ENCODE peak calls at places on chromosomes 6 and 20, in five cellular contexts. A, H, M, D and U are unnamed samples.

GRCh38 chr6:137229075-137229759 is 10.0 kb upstream of the IFNGR1 start:
- DNase-seq in A (no peak), H (no peak), M (no peak), D (no peak), U (peak; percentile 72)

GRCh38 chr6:37492236-37493046 is 7.3 kb downstream of the CCDC167 start:
- DNase-seq in A (no peak), H (no peak), M (no peak), D (no peak), U (no peak)

GRCh38 chr20:62808211-62808865 is 3.7 kb downstream of the OGFR start:
- DNase-seq in A (peak; percentile 68), H (no peak), M (peak; percentile 94), D (peak; percentile 81), U (no peak)

GRCh38 chr6:106360410-106360988 is at the start of gene CRYBG1:
- DNase-seq in A (peak; percentile 44), H (peak; percentile 77), M (peak; percentile 91), D (peak; percentile 55), U (no peak)

GRCh38 chr20:5400164-5400762 is 83.5 kb upstream of the PROKR2 start:
- DNase-seq in A (no peak), H (no peak), M (no peak), D (no peak), U (no peak)

GRCh38 chr20:32524871-32525501 is 60.1 kb downstream of the NOL4L start:
- DNase-seq in A (no peak), H (no peak), M (peak; percentile 89), D (no peak), U (no peak)

GRCh38 chr20:36629719-36630340 is 16.2 kb downstream of the SLA2 start:
- DNase-seq in A (peak; percentile 79), H (no peak), M (peak; percentile 87), D (peak; percentile 34), U (no peak)

GRCh38 chr20:47204008-47204745 is 152.3 kb downstream of the ZMYND8 start:
- DNase-seq in A (no peak), H (no peak), M (peak; percentile 23), D (no peak), U (no peak)

GRCh38 chr6:142728367-142728766 is 216.6 kb downstream of the HIVEP2 start:
- DNase-seq in A (no peak), H (no peak), M (no peak), D (no peak), U (no peak)

GRCh38 chr20:53739799-53740785 is 146.5 kb upstream of the ZNF217 start:
- DNase-seq in A (peak; percentile 62), H (no peak), M (no peak), D (no peak), U (no peak)

GRCh38 chr20:5480824-5481600 is 164.3 kb upstream of the PROKR2 start:
- DNase-seq in A (no peak), H (no peak), M (no peak), D (no peak), U (peak; percentile 29)

GRCh38 chr20:46093531-46093930 is 3.8 kb upstream of the NCOA5 start:
- DNase-seq in A (no peak), H (no peak), M (no peak), D (no peak), U (no peak)

GRCh38 chr6:52815167-52816092 is 11.8 kb upstream of the GSTA1 start:
- DNase-seq in A (peak; percentile 32), H (peak; percentile 34), M (no peak), D (peak; percentile 22), U (no peak)
- TF ChIP-seq POLR2AphosphoS5 in A (no peak), H (no peak), M (no peak), D (no peak), U (no peak)

DNA sequence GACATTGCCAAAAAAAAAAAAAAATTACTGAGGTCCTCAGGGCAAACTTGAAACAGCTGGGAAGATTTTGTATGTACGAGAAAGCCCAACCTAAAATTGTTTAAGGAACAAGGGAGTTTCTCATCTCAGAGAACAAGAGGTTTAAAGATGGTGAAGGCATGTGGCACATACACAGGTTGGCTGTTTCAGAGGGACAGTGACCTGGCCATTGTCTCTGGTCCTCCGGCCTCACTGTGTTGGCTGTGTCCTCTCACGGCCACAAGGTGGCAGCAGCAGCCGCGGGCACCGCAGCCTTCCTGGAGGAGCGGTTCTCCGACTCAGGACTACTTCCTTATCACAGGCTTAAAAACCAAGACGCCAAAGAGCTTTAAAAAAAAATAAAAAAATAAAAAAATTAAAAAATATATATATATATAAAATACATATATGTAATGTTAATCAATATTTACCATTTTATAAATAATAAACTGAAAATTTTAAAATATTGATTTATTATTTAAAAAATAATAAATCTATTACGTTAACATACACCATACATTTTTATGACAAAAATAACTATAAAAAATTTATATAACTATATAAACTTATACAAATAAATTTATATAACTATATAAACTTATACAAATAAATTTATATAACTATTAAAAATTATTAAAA is 52.8 kb downstream of the GTF2H5 start:
- DNase-seq in A (peak; percentile 80), H (peak; percentile 58), M (peak; percentile 96), D (peak; percentile 53), U (no peak)
- TF ChIP-seq POLR2AphosphoS5 in A (no peak), H (no peak), M (peak; percentile 71), D (no peak), U (peak; percentile 39)

GRCh38 chr6:2016040-2016439 is 229.4 kb downstream of the GMDS start:
- DNase-seq in A (no peak), H (no peak), M (no peak), D (no peak), U (no peak)

GRCh38 chr6:2026133-2026532 is 219.3 kb downstream of the GMDS start:
- DNase-seq in A (no peak), H (no peak), M (no peak), D (no peak), U (no peak)

GRCh38 chr6:2019051-2019450 is 226.4 kb downstream of the GMDS start:
- DNase-seq in A (no peak), H (no peak), M (no peak), D (no peak), U (no peak)

GRCh38 chr6:2021713-2022125 is 223.7 kb downstream of the GMDS start:
- DNase-seq in A (peak; percentile 6), H (no peak), M (no peak), D (no peak), U (no peak)

DNA sequence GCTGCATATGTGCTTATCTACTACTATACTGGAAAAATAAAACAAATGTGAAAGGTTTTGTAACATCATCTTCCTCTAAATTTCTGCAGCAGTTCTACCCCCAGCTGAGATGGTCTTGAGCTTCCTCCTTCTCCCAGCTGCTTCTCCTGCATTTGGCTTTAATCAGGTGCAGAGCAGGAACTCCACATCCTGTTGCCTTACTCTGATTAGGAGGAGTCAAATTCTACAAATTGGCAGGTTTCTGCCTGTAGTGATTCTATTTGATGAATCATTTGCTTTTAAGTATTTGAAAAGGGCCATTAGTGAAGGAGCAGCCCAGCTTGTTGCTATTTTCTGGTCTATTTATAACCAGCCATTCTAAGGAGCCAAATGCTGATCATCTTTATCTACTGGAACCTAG is 224.5 kb downstream of the GMDS start:
- DNase-seq in A (peak; percentile 61), H (no peak), M (no peak), D (no peak), U (no peak)
- TF ChIP-seq POLR2AphosphoS5 in A (peak; percentile 65), H (no peak), M (no peak), D (no peak), U (no peak)

DNA sequence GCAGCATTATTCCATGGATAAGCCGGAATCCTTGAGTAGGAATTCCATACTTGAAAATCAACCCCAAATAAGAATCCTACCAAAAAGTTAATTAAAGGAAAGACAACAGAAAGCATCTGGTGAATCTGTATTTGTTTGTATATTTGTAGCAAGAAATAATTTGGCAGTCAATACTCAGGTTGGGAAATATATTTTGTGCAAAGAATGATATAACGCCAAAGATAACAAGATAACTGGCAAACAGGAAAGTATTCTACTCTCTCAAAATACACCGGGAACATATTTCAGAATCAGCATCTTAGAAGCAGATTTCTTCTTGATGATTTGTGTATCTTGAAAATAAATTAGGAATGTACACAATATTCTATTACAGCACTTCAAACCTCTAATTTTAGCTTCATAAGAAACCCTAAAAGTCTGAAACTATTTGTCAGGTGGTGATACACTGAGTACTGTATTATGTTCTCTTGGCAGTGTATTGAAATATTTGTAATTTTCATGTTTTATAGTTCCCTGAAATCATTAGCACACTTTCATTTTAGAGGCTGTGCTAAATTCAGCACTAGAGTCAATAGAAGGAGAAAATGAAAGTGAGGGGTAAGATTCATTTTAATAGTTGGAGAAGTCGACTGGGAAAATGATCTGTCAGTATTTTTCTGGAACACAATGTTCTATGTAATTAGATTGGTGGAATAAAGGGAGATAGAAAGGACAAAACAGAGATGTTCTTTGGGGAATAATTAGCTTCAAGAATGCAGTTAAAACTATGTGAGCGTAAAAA is 879.7 kb upstream of the GJE1 start:
- DNase-seq in A (no peak), H (no peak), M (no peak), D (no peak), U (no peak)
- TF ChIP-seq POLR2AphosphoS5 in A (no peak), H (no peak), M (no peak), D (no peak), U (no peak)

GRCh38 chr20:50470249-50470858 is 39.8 kb upstream of the PTPN1 start:
- DNase-seq in A (no peak), H (no peak), M (no peak), D (no peak), U (no peak)

GRCh38 chr20:50469796-50470195 is 40.4 kb upstream of the PTPN1 start:
- DNase-seq in A (no peak), H (no peak), M (no peak), D (no peak), U (no peak)

GRCh38 chr20:50469324-50469723 is 40.9 kb upstream of the PTPN1 start:
- DNase-seq in A (no peak), H (no peak), M (no peak), D (no peak), U (no peak)

GRCh38 chr20:50472693-50473610 is 37.2 kb upstream of the PTPN1 start:
- DNase-seq in A (peak; percentile 34), H (no peak), M (no peak), D (no peak), U (no peak)

GRCh38 chr20:50471231-50471630 is 39.0 kb upstream of the PTPN1 start:
- DNase-seq in A (no peak), H (no peak), M (no peak), D (no peak), U (no peak)
- TF ChIP-seq POLR2AphosphoS5 in A (no peak), H (no peak), M (no peak), D (no peak), U (no peak)

DNA sequence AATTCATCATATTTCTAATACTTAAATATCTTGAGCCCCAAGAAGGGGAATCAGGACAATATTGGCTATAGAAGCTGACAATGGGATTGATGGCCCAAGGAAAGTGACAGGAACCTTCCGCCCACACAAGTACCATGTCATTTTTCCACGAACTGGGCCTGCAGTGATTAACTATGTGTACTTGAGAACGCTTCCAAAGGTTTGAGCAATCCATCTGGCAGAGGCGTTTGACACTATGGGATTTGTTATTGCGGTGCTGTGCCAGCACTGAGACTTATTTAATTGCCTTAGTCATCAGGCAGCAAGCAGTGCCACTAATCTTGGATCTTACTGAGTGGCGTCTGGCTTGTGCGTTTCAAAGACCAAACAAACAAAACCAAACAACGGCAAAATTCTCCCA is 135.6 kb upstream of the UST start:
- DNase-seq in A (no peak), H (no peak), M (no peak), D (no peak), U (peak; percentile 91)
- TF ChIP-seq POLR2AphosphoS5 in A (no peak), H (no peak), M (no peak), D (no peak), U (peak; percentile 81)